ENCODE peak calls at places on chromosome 15, in seven cellular contexts. Z is A549, A is GM04504, R is dorsolateral prefrontal cortex, L is iPS-NIHi11, H is amniotic stem cell, B is tibial nerve. C is an unnamed sample.

GRCh38 chr15:66401130-66402021 is 14.7 kb downstream of the MAP2K1 start:
- DNase-seq in A (no peak), R (no peak), B (no peak), H (no peak), L (no peak), Z (peak), C (no peak)

GRCh38 chr15:43934480-43934879 is 107.7 kb downstream of the WDR76 start:
- DNase-seq in L (no peak), A (peak), R (no peak), Z (no peak), B (no peak), H (no peak), C (no peak)

GRCh38 chr15:92226020-92226612 is 167.6 kb upstream of the ST8SIA2 start:
- DNase-seq in H (no peak), Z (peak), R (no peak), A (no peak), L (peak), B (peak), C (peak)

GRCh38 chr15:62964251-62964650 is 78.3 kb upstream of the TPM1 start:
- DNase-seq in Z (no peak), B (peak), L (no peak), R (no peak), A (peak), H (no peak), C (no peak)

GRCh38 chr15:73930371-73930770 is 4.1 kb downstream of the LOXL1 start:
- DNase-seq in L (no peak), A (peak), Z (no peak), R (no peak), H (peak), B (no peak), C (no peak)

GRCh38 chr15:22968356-22968755 is 11.8 kb downstream of the CYFIP1 start:
- DNase-seq in B (no peak), L (no peak), Z (peak), A (peak), H (peak), R (no peak), C (no peak)

GRCh38 chr15:76840830-76841460 is 64.2 kb downstream of the SCAPER start:
- DNase-seq in A (peak), L (peak), H (no peak), R (no peak), B (no peak), Z (peak), C (peak)

GRCh38 chr15:45827275-45827674 is 192.4 kb downstream of the SQOR start:
- DNase-seq in L (no peak), A (no peak), H (no peak), Z (no peak), B (no peak), R (no peak), C (no peak)

GRCh38 chr15:37204698-37205097 is 104.3 kb upstream of the MEIS2 start:
- DNase-seq in Z (peak), L (no peak), B (no peak), R (no peak), H (no peak), A (no peak), C (no peak)

GRCh38 chr15:63994073-63994600 is 52.1 kb downstream of the DAPK2 start:
- DNase-seq in B (no peak), Z (no peak), R (no peak), H (no peak), A (no peak), L (no peak), C (no peak)

GRCh38 chr15:78033864-78034263 is 43.6 kb downstream of the TBC1D2B start:
- DNase-seq in Z (no peak), H (no peak), A (no peak), R (no peak), L (no peak), B (no peak), C (no peak)

GRCh38 chr15:66735909-66736305 is 33.9 kb downstream of the SMAD6 start:
- DNase-seq in A (no peak), B (peak), H (no peak), L (no peak), R (peak), Z (no peak), C (no peak)

GRCh38 chr15:99453646-99454045 is 112.1 kb upstream of the MEF2A start:
- DNase-seq in L (no peak), R (no peak), A (no peak), B (no peak), Z (no peak), H (no peak), C (no peak)